ENCODE peak calls at places on chromosomes 7 and 10, in seven cellular contexts. L is T-helper 9 cell; U is retina; H is AG09309; F is stimulated activated CD4-positive, alpha-beta T cell treated with anti-CD3 and anti-CD28 coated beads, TNF-alpha, amount 100 ng/mL, for 4 hours; T is CD8-positive, alpha-beta T cell; P is EL. S is an unnamed sample.

GRCh38 chr7:81789406-81790139 is 19.7 kb upstream of the HGF start:
- DNase-seq in T (no peak), P (no peak), U (no peak), F (no peak), H (no peak), L (no peak), S (no peak)

GRCh38 chr7:33428415-33428814 is 299.1 kb downstream of the BBS9 start:
- DNase-seq in F (no peak), T (no peak), P (no peak), L (no peak), U (no peak), H (no peak), S (no peak)

GRCh38 chr10:24822557-24822956 is 98.9 kb upstream of the ARHGAP21 start:
- DNase-seq in F (no peak), H (no peak), P (no peak), U (no peak), L (no peak), T (no peak), S (no peak)

GRCh38 chr10:47303105-47303504 is 3.1 kb downstream of the GDF10 start:
- DNase-seq in T (no peak), P (no peak), L (no peak), U (no peak), F (no peak), H (no peak), S (no peak)

GRCh38 chr7:11604505-11604904 is 227.5 kb downstream of the THSD7A start:
- DNase-seq in L (no peak), P (no peak), T (no peak), H (no peak), F (no peak), U (no peak), S (no peak)

GRCh38 chr7:38929460-38930171 is 20.6 kb upstream of the VPS41 start:
- DNase-seq in H (no peak), U (peak; percentile 40), F (no peak), P (peak; percentile 6), L (no peak), T (no peak), S (no peak)

GRCh38 chr10:98270786-98271185 is 2.8 kb upstream of the LOXL4 start:
- DNase-seq in H (no peak), L (no peak), U (no peak), P (no peak), T (no peak), F (no peak), S (no peak)

GRCh38 chr7:141430426-141431142 is 120.6 kb upstream of the AGK start:
- DNase-seq in L (no peak), F (no peak), U (peak; percentile 66), T (no peak), H (no peak), P (no peak), S (no peak)

GRCh38 chr7:159088016-159088865 is 56.4 kb downstream of the VIPR2 start:
- DNase-seq in F (no peak), P (no peak), H (no peak), U (no peak), L (no peak), T (peak; percentile 4), S (no peak)

GRCh38 chr10:100496567-100496966 is 23.1 kb downstream of the SEC31B start:
- DNase-seq in L (no peak), U (no peak), P (no peak), H (no peak), T (no peak), F (no peak), S (no peak)

GRCh38 chr7:87059525-87060287 is at the start of gene ELAPOR2:
- DNase-seq in P (peak; percentile 48), T (peak; percentile 74), U (peak; percentile 93), L (peak; percentile 78), F (peak; percentile 77), H (no peak), S (peak; percentile 80)

GRCh38 chr10:122181055-122181732 is 89.9 kb upstream of the BTBD16 start:
- DNase-seq in L (no peak), P (peak; percentile 63), T (no peak), U (no peak), H (peak; percentile 16), F (no peak), S (no peak)

GRCh38 chr7:47254081-47255006 is 327.6 kb downstream of the TNS3 start:
- DNase-seq in L (peak; percentile 3), U (peak; percentile 89), T (peak; percentile 40), P (peak; percentile 77), H (no peak), F (no peak), S (no peak)

GRCh38 chr10:59242991-59243390 is 66.5 kb downstream of the PHYHIPL start:
- DNase-seq in U (no peak), L (no peak), H (no peak), F (no peak), T (no peak), P (no peak), S (no peak)

GRCh38 chr7:34187908-34188307 is 282.6 kb downstream of the BMPER start:
- DNase-seq in H (no peak), L (no peak), U (no peak), P (peak; percentile 34), F (no peak), T (no peak), S (no peak)

GRCh38 chr7:96088579-96088978 is 233.3 kb downstream of the SLC25A13 start:
- DNase-seq in L (no peak), H (no peak), T (no peak), F (no peak), P (no peak), U (no peak), S (no peak)

GRCh38 chr10:110163841-110164240 is 43.6 kb upstream of the MXI1 start:
- DNase-seq in L (no peak), F (no peak), U (no peak), H (no peak), T (no peak), P (no peak), S (no peak)

GRCh38 chr7:87359366-87359765 is 13.9 kb downstream of the CROT start:
- DNase-seq in T (no peak), F (no peak), U (no peak), P (peak; percentile 56), H (no peak), L (no peak), S (no peak)

GRCh38 chr7:105810556-105810955 is 65.8 kb downstream of the ATXN7L1 start:
- DNase-seq in H (no peak), P (no peak), T (no peak), U (no peak), L (no peak), F (no peak), S (no peak)

GRCh38 chr10:541750-542371 is 147.6 kb downstream of the DIP2C start:
- DNase-seq in H (no peak), F (no peak), T (no peak), L (no peak), P (no peak), U (no peak), S (no peak)

GRCh38 chr7:40644454-40645188 is 509.8 kb downstream of the SUGCT start:
- DNase-seq in L (no peak), T (no peak), F (no peak), P (no peak), U (no peak), H (no peak), S (no peak)

GRCh38 chr10:132685121-132685891 is 100.6 kb downstream of the NKX6-2 start:
- DNase-seq in F (no peak), P (peak; percentile 27), H (no peak), T (no peak), L (no peak), U (no peak), S (no peak)

GRCh38 chr7:5636914-5637313 is 144.5 kb downstream of the RNF216 start:
- DNase-seq in T (no peak), H (peak; percentile 52), F (no peak), L (no peak), U (no peak), P (peak; percentile 87), S (no peak)

GRCh38 chr10:117534321-117535044 is 8.1 kb upstream of the EMX2 start:
- DNase-seq in P (no peak), L (no peak), F (no peak), T (no peak), H (no peak), U (peak; percentile 78), S (no peak)

GRCh38 chr7:13291010-13291409 is 603.6 kb downstream of the ARL4A start:
- DNase-seq in H (no peak), P (no peak), U (no peak), L (no peak), T (no peak), F (no peak), S (no peak)

GRCh38 chr10:51699475-51700227 is at the start of gene CSTF2T:
- DNase-seq in T (peak; percentile 94), U (peak; percentile 97), L (peak; percentile 87), P (peak; percentile 93), F (peak; percentile 80), H (peak; percentile 76), S (peak; percentile 87)

GRCh38 chr7:128931186-128931798 is 6.4 kb upstream of the IRF5 start:
- DNase-seq in P (no peak), U (no peak), H (no peak), F (no peak), L (no peak), T (no peak), S (no peak)

GRCh38 chr7:107080099-107080505 is 35.6 kb downstream of the PRKAR2B start:
- DNase-seq in F (no peak), T (no peak), U (no peak), P (no peak), L (no peak), H (no peak), S (no peak)

GRCh38 chr7:148394582-148394981 is 196.0 kb upstream of the C7orf33 start:
- DNase-seq in F (no peak), U (no peak), H (no peak), P (no peak), T (no peak), L (no peak), S (no peak)

GRCh38 chr7:116601426-116601825 is 70.6 kb upstream of the MET start:
- DNase-seq in T (no peak), H (no peak), U (no peak), L (no peak), F (no peak), P (no peak), S (no peak)

GRCh38 chr7:35508623-35509400 is 186.1 kb downstream of the HERPUD2 start:
- DNase-seq in T (no peak), U (no peak), P (no peak), H (no peak), F (no peak), L (no peak), S (no peak)

GRCh38 chr7:101620991-101621390 is 8.1 kb downstream of the MYL10 start:
- DNase-seq in H (no peak), P (no peak), T (no peak), U (no peak), L (no peak), F (no peak), S (no peak)

GRCh38 chr10:124002391-124003069 is 90.9 kb downstream of the CHST15 start:
- DNase-seq in T (no peak), F (no peak), U (no peak), H (no peak), L (no peak), P (no peak), S (no peak)

GRCh38 chr7:27260211-27260610 is 17.6 kb downstream of the EVX1 start:
- DNase-seq in L (no peak), P (no peak), H (no peak), U (no peak), F (no peak), T (no peak), S (no peak)

GRCh38 chr10:43214071-43214955 is 52.6 kb downstream of the RASGEF1A start:
- DNase-seq in H (peak; percentile 4), L (no peak), F (no peak), P (peak; percentile 41), U (no peak), T (no peak), S (no peak)

GRCh38 chr10:128062837-128063563 is 63.2 kb downstream of the MKI67 start:
- DNase-seq in U (no peak), H (no peak), T (peak; percentile 62), L (peak; percentile 34), P (no peak), F (no peak), S (peak; percentile 39)

GRCh38 chr7:157059534-157059933 is 49.1 kb upstream of the MNX1 start:
- DNase-seq in U (no peak), L (no peak), T (no peak), H (no peak), F (no peak), P (no peak), S (no peak)

GRCh38 chr7:24283559-24283899 is 461 bp upstream of the NPY start:
- DNase-seq in L (no peak), F (no peak), U (peak; percentile 69), P (no peak), H (no peak), T (no peak), S (no peak)